ENCODE peak calls at places on chromosomes 12 and 14, in ten cellular contexts. D is activated CD4-positive, CD25-positive, alpha-beta regulatory T cell; Q is brain microvascular endothelial cell; R is left cardiac atrium; H is NCI-H1694; J is T-helper 17 cell; I is HT-29; V is fibroblast of the conjunctiva; K is hippocampal formation; M is Daoy. W is an unnamed sample.

GRCh38 chr12:124000111-124000510 is 27.1 kb downstream of the ZNF664 start:
- DNase-seq in D (no peak), Q (no peak), R (no peak), H (no peak), J (no peak), I (no peak), V (no peak), K (no peak), M (no peak), W (no peak)

GRCh38 chr14:25034803-25035681 is 14.9 kb downstream of the STXBP6 start:
- DNase-seq in D (no peak), Q (no peak), R (no peak), H (no peak), J (no peak), I (peak), V (no peak), K (no peak), M (no peak), W (no peak)

GRCh38 chr14:101601603-101602465 is 40.5 kb downstream of the DIO3 start:
- DNase-seq in D (no peak), Q (no peak), R (no peak), H (no peak), J (no peak), I (no peak), V (no peak), K (no peak), M (peak), W (peak)

GRCh38 chr12:108587826-108588225 is 10.1 kb downstream of the TMEM119 start:
- DNase-seq in D (no peak), Q (no peak), R (no peak), H (peak), J (no peak), I (no peak), V (no peak), K (peak), M (no peak), W (no peak)

GRCh38 chr14:64591809-64592208 is 42.0 kb downstream of the PPP1R36 start:
- DNase-seq in D (no peak), Q (no peak), R (no peak), H (no peak), J (no peak), I (no peak), V (no peak), K (no peak), M (no peak), W (no peak)

GRCh38 chr12:95614384-95614982 is 63.2 kb upstream of the USP44 start:
- DNase-seq in D (no peak), Q (no peak), R (peak), H (no peak), J (no peak), I (no peak), V (no peak), K (no peak), M (no peak), W (no peak)

GRCh38 chr12:58925733-58926113 is 5.4 kb upstream of the LRIG3 start:
- DNase-seq in D (no peak), Q (no peak), R (no peak), H (no peak), J (no peak), I (no peak), V (no peak), K (no peak), M (no peak), W (no peak)

GRCh38 chr12:46442239-46442638 is 69.7 kb upstream of the SLC38A2 start:
- DNase-seq in D (no peak), Q (peak), R (no peak), H (no peak), J (no peak), I (no peak), V (no peak), K (no peak), M (peak), W (no peak)

GRCh38 chr12:124321556-124322270 is 26.8 kb downstream of the RFLNA start:
- DNase-seq in D (no peak), Q (peak), R (no peak), H (no peak), J (no peak), I (no peak), V (no peak), K (no peak), M (no peak), W (no peak)

GRCh38 chr12:129213551-129213950 is 360.3 kb downstream of the GLT1D1 start:
- DNase-seq in D (no peak), Q (no peak), R (no peak), H (no peak), J (no peak), I (no peak), V (no peak), K (no peak), M (no peak), W (no peak)

GRCh38 chr12:68977335-68977734 is 44.4 kb upstream of the CPM start:
- DNase-seq in D (no peak), Q (no peak), R (no peak), H (no peak), J (no peak), I (no peak), V (no peak), K (peak), M (no peak), W (no peak)

GRCh38 chr14:20789230-20789813 is 8.3 kb downstream of the RNASE6 start:
- DNase-seq in D (no peak), Q (no peak), R (no peak), H (no peak), J (no peak), I (no peak), V (no peak), K (no peak), M (no peak), W (no peak)

GRCh38 chr14:100156776-100157175 is 2.7 kb downstream of the DEGS2 start:
- DNase-seq in D (no peak), Q (no peak), R (no peak), H (no peak), J (no peak), I (peak), V (no peak), K (no peak), M (no peak), W (no peak)

GRCh38 chr14:105601360-105602242 is 75.2 kb downstream of the TMEM121 start:
- DNase-seq in D (no peak), Q (no peak), R (no peak), H (no peak), J (no peak), I (no peak), V (no peak), K (no peak), M (no peak), W (peak)

GRCh38 chr14:32603992-32604391 is 274.9 kb downstream of the AKAP6 start:
- DNase-seq in D (no peak), Q (no peak), R (no peak), H (no peak), J (no peak), I (no peak), V (no peak), K (no peak), M (no peak), W (no peak)

GRCh38 chr12:46385439-46385838 is 12.9 kb upstream of the SLC38A2 start:
- DNase-seq in D (no peak), Q (no peak), R (no peak), H (no peak), J (no peak), I (no peak), V (no peak), K (no peak), M (no peak), W (no peak)

GRCh38 chr12:12874014-12874413 is 17.3 kb upstream of the GPRC5A start:
- DNase-seq in D (no peak), Q (no peak), R (no peak), H (no peak), J (no peak), I (peak), V (no peak), K (no peak), M (no peak), W (no peak)

GRCh38 chr14:89616425-89617141 is 199.6 kb upstream of the FOXN3 start:
- DNase-seq in D (no peak), Q (peak), R (no peak), H (peak), J (no peak), I (no peak), V (no peak), K (no peak), M (no peak), W (no peak)